ENCODE peak calls at places on chromosomes 13 and 19, in five cellular contexts. V, E, K, C and O are unnamed samples. For H3K36me3, the result is how much of the 10 kb centered on the place peaks cover.

GRCh38 chr19:12156254-12157058 is at the start of gene ZNF625:
- DNase-seq in E (peak), C (no peak), V (peak), K (peak), O (peak)

GRCh38 chr13:28314879-28315278 is 176.5 kb downstream of the PAN3 start:
- DNase-seq in E (no peak), K (no peak), V (no peak), C (no peak), O (no peak)

GRCh38 chr19:2962018-2962670 is 15.2 kb upstream of the TLE6 start:
- DNase-seq in E (peak), V (no peak), C (peak), K (no peak), O (no peak)

GRCh38 chr13:30164141-30164540 is 143.2 kb downstream of the KATNAL1 start:
- DNase-seq in C (no peak), K (no peak), V (no peak), E (no peak), O (no peak)

GRCh38 chr19:39057615-39058014 is 25.3 kb upstream of the FBXO27 start:
- DNase-seq in E (no peak), V (no peak), C (no peak), K (no peak), O (no peak)

GRCh38 chr13:49341941-49342340 is 94.2 kb downstream of the CDADC1 start:
- DNase-seq in V (no peak), C (no peak), E (no peak), K (no peak), O (no peak)

GRCh38 chr19:11268783-11269267 is 6.5 kb upstream of the DOCK6 start:
- DNase-seq in V (peak), K (no peak), C (no peak), E (peak), O (no peak)

GRCh38 chr13:44433863-44434262 is 60.2 kb downstream of the SERP2 start:
- DNase-seq in K (no peak), C (no peak), E (no peak), V (no peak), O (no peak)

GRCh38 chr13:33611016-33611805 is 206.7 kb upstream of the RFC3 start:
- DNase-seq in E (peak), K (no peak), V (peak), C (no peak), O (peak)
- H3K4me3 ChIP-seq in E (no peak), K (no peak), V (peak), C (peak), O (no peak)

GRCh38 chr19:309206-309565 is 18.0 kb upstream of the PLPP2 start:
- DNase-seq in K (no peak), V (no peak), C (no peak), E (no peak), O (no peak)
- H3K36me3 ChIP-seq in K (under half), V (half or more), C (under half), E (under half), O (under half)

GRCh38 chr13:27004866-27005265 is 166.7 kb downstream of the USP12 start:
- DNase-seq in E (no peak), V (no peak), C (no peak), K (no peak), O (no peak)

GRCh38 chr13:27005556-27005955 is 166.1 kb downstream of the USP12 start:
- DNase-seq in V (no peak), K (no peak), E (peak), C (no peak), O (no peak)

GRCh38 chr13:27007166-27007565 is 164.4 kb downstream of the USP12 start:
- DNase-seq in C (no peak), V (no peak), E (no peak), K (no peak), O (no peak)

GRCh38 chr13:27005976-27006518 is 165.6 kb downstream of the USP12 start:
- DNase-seq in E (no peak), C (no peak), K (no peak), V (no peak), O (no peak)

GRCh38 chr13:27006519-27007161 is 165.0 kb downstream of the USP12 start:
- DNase-seq in V (no peak), E (peak), C (no peak), K (no peak), O (no peak)
- H3K4me3 ChIP-seq in V (peak), E (peak), C (no peak), K (peak), O (peak)

GRCh38 chr19:3964256-3965194 is 6.4 kb downstream of the DAPK3 start:
- DNase-seq in E (no peak), C (no peak), V (no peak), K (no peak), O (no peak)

GRCh38 chr19:3968556-3969434 is 2.1 kb downstream of the DAPK3 start:
- DNase-seq in C (no peak), K (peak), E (peak), V (peak), O (peak)

GRCh38 chr19:3969435-3970312 is 1.2 kb downstream of the DAPK3 start:
- DNase-seq in V (no peak), K (no peak), C (no peak), E (peak), O (peak)

GRCh38 chr19:3963458-3964255 is 7.2 kb downstream of the DAPK3 start:
- DNase-seq in E (no peak), C (no peak), V (no peak), K (no peak), O (no peak)

GRCh38 chr19:3966051-3967017 is 4.6 kb downstream of the DAPK3 start:
- DNase-seq in C (no peak), K (no peak), E (no peak), V (no peak), O (no peak)
- H3K36me3 ChIP-seq in C (under half), K (under half), E (half or more), V (half or more), O (under half)